ENCODE peak calls at places on chromosomes 16 and 17, in four cellular contexts. B is NCI-H1694 treated with DMSO at 0.1 percent for 48 hours; Q is T-cell; O is activated T-helper 9 cell treated with anti-CD3 and anti-CD28 coated beads, Interleukin-2, amount 50 U/mL, for 16 hours. T is an unnamed sample.
A peak's percentile ranks its signal among the peaks of the same experiment; 100 is the strongest.

GRCh38 chr16:68778551-68779231 is 41.6 kb downstream of the CDH1 start:
- DNase-seq in B (no peak), Q (no peak), O (no peak), T (no peak)

GRCh38 chr17:77366206-77366557 is 225.4 kb downstream of the SEC14L1 start:
- DNase-seq in Q (no peak), B (peak; percentile 92), O (no peak), T (no peak)

GRCh38 chr16:1631931-1632637 is 19.9 kb downstream of the CRAMP1 start:
- DNase-seq in B (no peak), O (no peak), Q (no peak), T (no peak)

GRCh38 chr16:77951788-77952187 is 70.6 kb upstream of the CLEC3A start:
- DNase-seq in Q (no peak), O (no peak), B (no peak), T (no peak)

GRCh38 chr16:65372171-65372570 is 250.3 kb upstream of the CDH11 start:
- DNase-seq in Q (no peak), O (no peak), B (no peak), T (no peak)

GRCh38 chr17:47315451-47316266 is 8.1 kb upstream of the EFCAB13 start:
- DNase-seq in B (peak; percentile 80), O (no peak), Q (no peak), T (peak; percentile 61)

GRCh38 chr16:89491974-89492687 is 1.8 kb upstream of the ANKRD11 start:
- DNase-seq in B (no peak), O (no peak), Q (no peak), T (no peak)

GRCh38 chr17:41498276-41498675 is 7.1 kb downstream of the KRT13 start:
- DNase-seq in Q (no peak), O (no peak), B (no peak), T (no peak)

GRCh38 chr16:69691980-69692911 is 34.1 kb downstream of the NQO1 start:
- DNase-seq in O (no peak), B (no peak), Q (no peak), T (no peak)

GRCh38 chr17:63435681-63436522 is 10.2 kb downstream of the CYB561 start:
- DNase-seq in O (no peak), Q (no peak), B (no peak), T (no peak)